ENCODE peak calls at places on chromosomes 2 and 18, in four cellular contexts. H is lower leg skin, J is right cardiac atrium, E is heart left ventricle. G is an unnamed sample.

GRCh38 chr2:37344453-37345361 is at the start of gene QPCT:
- DNase-seq in H (peak; percentile 91), J (peak; percentile 49), E (peak; percentile 80), G (peak; percentile 57)

GRCh38 chr18:9946831-9947230 is 33.0 kb downstream of the VAPA start:
- DNase-seq in H (no peak), J (no peak), E (no peak), G (no peak)

GRCh38 chr2:203656522-203657287 is 49.7 kb upstream of the CD28 start:
- DNase-seq in H (peak; percentile 94), J (peak; percentile 55), E (no peak), G (peak; percentile 18)

GRCh38 chr2:106106627-106107508 is 87.2 kb downstream of the UXS1 start:
- DNase-seq in H (peak; percentile 82), J (no peak), E (no peak), G (no peak)

GRCh38 chr2:224173882-224174415 is 134.9 kb upstream of the SERPINE2 start:
- DNase-seq in H (no peak), J (no peak), E (no peak), G (no peak)

GRCh38 chr2:72011356-72011661 is 136.4 kb downstream of the CYP26B1 start:
- DNase-seq in H (no peak), J (no peak), E (no peak), G (no peak)

GRCh38 chr2:237456200-237456731 is 30.8 kb upstream of the MLPH start:
- DNase-seq in H (peak; percentile 89), J (peak; percentile 73), E (peak; percentile 84), G (no peak)

GRCh38 chr2:239377591-239377990 is 23.2 kb downstream of the HDAC4 start:
- DNase-seq in H (peak; percentile 79), J (no peak), E (no peak), G (no peak)

GRCh38 chr2:178256382-178257053 is 62.2 kb downstream of the OSBPL6 start:
- DNase-seq in H (no peak), J (no peak), E (no peak), G (peak; percentile 49)

G was measured in thyroid gland.